ENCODE peak calls at places on chromosomes 5 and 9, in ten cellular contexts. One of them, this sample, is unnamed.
A peak's percentile ranks its signal among the peaks of the same experiment; 100 is the strongest.

GRCh38 chr5:140114341-140115185 is 654 bp downstream of the PURA start:
- DNase-seq in AG20443: peak; percentile 66
- DNase-seq in cardiac septum: peak; percentile 86
- DNase-seq in progenitor cell of endocrine pancreas: peak; percentile 46
- DNase-seq in lower leg skin: peak; percentile 94
- DNase-seq in effector memory CD4-positive, alpha-beta T cell: no peak
- DNase-seq in cardiac fibroblast: peak; percentile 69
- DNase-seq in stimulated activated CD4-positive, alpha-beta T cell treated with anti-CD3 and anti-CD28 coated beads, Interleukin-12 subunit alpha, Interleukin-12 subunit beta, amount 100 ng/mL, for 48 hours: peak; percentile 29
- DNase-seq in astrocyte of the spinal cord: peak; percentile 66
- DNase-seq in HCT116: no peak
- DNase-seq in this sample: peak; percentile 42

GRCh38 chr5:3599283-3600105 is 3.9 kb downstream of the IRX1 start:
- DNase-seq in AG20443: peak; percentile 63
- DNase-seq in cardiac septum: no peak
- DNase-seq in progenitor cell of endocrine pancreas: no peak
- DNase-seq in lower leg skin: peak; percentile 84
- DNase-seq in effector memory CD4-positive, alpha-beta T cell: no peak
- DNase-seq in cardiac fibroblast: no peak
- DNase-seq in stimulated activated CD4-positive, alpha-beta T cell treated with anti-CD3 and anti-CD28 coated beads, Interleukin-12 subunit alpha, Interleukin-12 subunit beta, amount 100 ng/mL, for 48 hours: no peak
- DNase-seq in astrocyte of the spinal cord: peak; percentile 47
- DNase-seq in HCT116: no peak
- DNase-seq in this sample: no peak

GRCh38 chr9:35406183-35406959 is 83.5 kb upstream of the RUSC2 start:
- DNase-seq in AG20443: no peak
- DNase-seq in cardiac septum: no peak
- DNase-seq in progenitor cell of endocrine pancreas: peak; percentile 29
- DNase-seq in lower leg skin: no peak
- DNase-seq in effector memory CD4-positive, alpha-beta T cell: no peak
- DNase-seq in cardiac fibroblast: no peak
- DNase-seq in stimulated activated CD4-positive, alpha-beta T cell treated with anti-CD3 and anti-CD28 coated beads, Interleukin-12 subunit alpha, Interleukin-12 subunit beta, amount 100 ng/mL, for 48 hours: peak; percentile 23
- DNase-seq in astrocyte of the spinal cord: no peak
- DNase-seq in HCT116: no peak
- DNase-seq in this sample: no peak

GRCh38 chr5:80068237-80068636 is 33.1 kb downstream of the THBS4 start:
- DNase-seq in AG20443: no peak
- DNase-seq in cardiac septum: no peak
- DNase-seq in progenitor cell of endocrine pancreas: no peak
- DNase-seq in lower leg skin: no peak
- DNase-seq in effector memory CD4-positive, alpha-beta T cell: no peak
- DNase-seq in cardiac fibroblast: no peak
- DNase-seq in stimulated activated CD4-positive, alpha-beta T cell treated with anti-CD3 and anti-CD28 coated beads, Interleukin-12 subunit alpha, Interleukin-12 subunit beta, amount 100 ng/mL, for 48 hours: no peak
- DNase-seq in astrocyte of the spinal cord: no peak
- DNase-seq in HCT116: no peak
- DNase-seq in this sample: no peak

GRCh38 chr5:112957970-112958773 is 18.4 kb upstream of the DCP2 start:
- DNase-seq in AG20443: peak; percentile 80
- DNase-seq in cardiac septum: no peak
- DNase-seq in progenitor cell of endocrine pancreas: no peak
- DNase-seq in lower leg skin: peak; percentile 89
- DNase-seq in effector memory CD4-positive, alpha-beta T cell: no peak
- DNase-seq in cardiac fibroblast: peak; percentile 97
- DNase-seq in stimulated activated CD4-positive, alpha-beta T cell treated with anti-CD3 and anti-CD28 coated beads, Interleukin-12 subunit alpha, Interleukin-12 subunit beta, amount 100 ng/mL, for 48 hours: no peak
- DNase-seq in astrocyte of the spinal cord: peak; percentile 98
- DNase-seq in HCT116: peak; percentile 51
- DNase-seq in this sample: no peak

GRCh38 chr5:146751781-146752401 is 126.7 kb downstream of the PPP2R2B start:
- DNase-seq in AG20443: no peak
- DNase-seq in cardiac septum: no peak
- DNase-seq in progenitor cell of endocrine pancreas: no peak
- DNase-seq in lower leg skin: no peak
- DNase-seq in effector memory CD4-positive, alpha-beta T cell: peak; percentile 42
- DNase-seq in cardiac fibroblast: no peak
- DNase-seq in stimulated activated CD4-positive, alpha-beta T cell treated with anti-CD3 and anti-CD28 coated beads, Interleukin-12 subunit alpha, Interleukin-12 subunit beta, amount 100 ng/mL, for 48 hours: peak; percentile 10
- DNase-seq in astrocyte of the spinal cord: no peak
- DNase-seq in HCT116: no peak
- DNase-seq in this sample: no peak

GRCh38 chr5:142584843-142585242 is 101.0 kb downstream of the FGF1 start:
- DNase-seq in AG20443: peak; percentile 51
- DNase-seq in cardiac septum: no peak
- DNase-seq in progenitor cell of endocrine pancreas: no peak
- DNase-seq in lower leg skin: no peak
- DNase-seq in effector memory CD4-positive, alpha-beta T cell: no peak
- DNase-seq in cardiac fibroblast: peak; percentile 38
- DNase-seq in stimulated activated CD4-positive, alpha-beta T cell treated with anti-CD3 and anti-CD28 coated beads, Interleukin-12 subunit alpha, Interleukin-12 subunit beta, amount 100 ng/mL, for 48 hours: no peak
- DNase-seq in astrocyte of the spinal cord: no peak
- DNase-seq in HCT116: no peak
- DNase-seq in this sample: no peak

GRCh38 chr9:18747590-18747989 is 273.6 kb downstream of the ADAMTSL1 start:
- DNase-seq in AG20443: peak; percentile 26
- DNase-seq in cardiac septum: no peak
- DNase-seq in progenitor cell of endocrine pancreas: no peak
- DNase-seq in lower leg skin: no peak
- DNase-seq in effector memory CD4-positive, alpha-beta T cell: no peak
- DNase-seq in cardiac fibroblast: no peak
- DNase-seq in stimulated activated CD4-positive, alpha-beta T cell treated with anti-CD3 and anti-CD28 coated beads, Interleukin-12 subunit alpha, Interleukin-12 subunit beta, amount 100 ng/mL, for 48 hours: no peak
- DNase-seq in astrocyte of the spinal cord: peak; percentile 16
- DNase-seq in HCT116: no peak
- DNase-seq in this sample: no peak

GRCh38 chr9:18492612-18493011 is 18.7 kb downstream of the ADAMTSL1 start:
- DNase-seq in AG20443: no peak
- DNase-seq in cardiac septum: no peak
- DNase-seq in progenitor cell of endocrine pancreas: no peak
- DNase-seq in lower leg skin: no peak
- DNase-seq in effector memory CD4-positive, alpha-beta T cell: no peak
- DNase-seq in cardiac fibroblast: peak; percentile 77
- DNase-seq in stimulated activated CD4-positive, alpha-beta T cell treated with anti-CD3 and anti-CD28 coated beads, Interleukin-12 subunit alpha, Interleukin-12 subunit beta, amount 100 ng/mL, for 48 hours: no peak
- DNase-seq in astrocyte of the spinal cord: peak; percentile 46
- DNase-seq in HCT116: no peak
- DNase-seq in this sample: no peak

GRCh38 chr5:17463653-17464052 is 34.4 kb upstream of the TAF11L2 start:
- DNase-seq in AG20443: no peak
- DNase-seq in cardiac septum: no peak
- DNase-seq in progenitor cell of endocrine pancreas: no peak
- DNase-seq in lower leg skin: no peak
- DNase-seq in effector memory CD4-positive, alpha-beta T cell: no peak
- DNase-seq in cardiac fibroblast: no peak
- DNase-seq in stimulated activated CD4-positive, alpha-beta T cell treated with anti-CD3 and anti-CD28 coated beads, Interleukin-12 subunit alpha, Interleukin-12 subunit beta, amount 100 ng/mL, for 48 hours: no peak
- DNase-seq in astrocyte of the spinal cord: no peak
- DNase-seq in HCT116: no peak
- DNase-seq in this sample: no peak

GRCh38 chr9:27442464-27442863 is 81.6 kb upstream of the IFNK start:
- DNase-seq in AG20443: no peak
- DNase-seq in cardiac septum: no peak
- DNase-seq in progenitor cell of endocrine pancreas: no peak
- DNase-seq in lower leg skin: no peak
- DNase-seq in effector memory CD4-positive, alpha-beta T cell: no peak
- DNase-seq in cardiac fibroblast: no peak
- DNase-seq in stimulated activated CD4-positive, alpha-beta T cell treated with anti-CD3 and anti-CD28 coated beads, Interleukin-12 subunit alpha, Interleukin-12 subunit beta, amount 100 ng/mL, for 48 hours: no peak
- DNase-seq in astrocyte of the spinal cord: no peak
- DNase-seq in HCT116: no peak
- DNase-seq in this sample: no peak

GRCh38 chr5:149519624-149520023 is 31.6 kb downstream of the CSNK1A1 start:
- DNase-seq in AG20443: no peak
- DNase-seq in cardiac septum: no peak
- DNase-seq in progenitor cell of endocrine pancreas: no peak
- DNase-seq in lower leg skin: no peak
- DNase-seq in effector memory CD4-positive, alpha-beta T cell: no peak
- DNase-seq in cardiac fibroblast: no peak
- DNase-seq in stimulated activated CD4-positive, alpha-beta T cell treated with anti-CD3 and anti-CD28 coated beads, Interleukin-12 subunit alpha, Interleukin-12 subunit beta, amount 100 ng/mL, for 48 hours: no peak
- DNase-seq in astrocyte of the spinal cord: no peak
- DNase-seq in HCT116: no peak
- DNase-seq in this sample: no peak

GRCh38 chr5:16880547-16880946 is 55.5 kb downstream of the MYO10 start:
- DNase-seq in AG20443: no peak
- DNase-seq in cardiac septum: no peak
- DNase-seq in progenitor cell of endocrine pancreas: no peak
- DNase-seq in lower leg skin: no peak
- DNase-seq in effector memory CD4-positive, alpha-beta T cell: no peak
- DNase-seq in cardiac fibroblast: no peak
- DNase-seq in stimulated activated CD4-positive, alpha-beta T cell treated with anti-CD3 and anti-CD28 coated beads, Interleukin-12 subunit alpha, Interleukin-12 subunit beta, amount 100 ng/mL, for 48 hours: no peak
- DNase-seq in astrocyte of the spinal cord: no peak
- DNase-seq in HCT116: no peak
- DNase-seq in this sample: no peak

GRCh38 chr9:131669234-131670172 is 70.4 kb downstream of the RAPGEF1 start:
- DNase-seq in AG20443: no peak
- DNase-seq in cardiac septum: no peak
- DNase-seq in progenitor cell of endocrine pancreas: no peak
- DNase-seq in lower leg skin: no peak
- DNase-seq in effector memory CD4-positive, alpha-beta T cell: no peak
- DNase-seq in cardiac fibroblast: no peak
- DNase-seq in stimulated activated CD4-positive, alpha-beta T cell treated with anti-CD3 and anti-CD28 coated beads, Interleukin-12 subunit alpha, Interleukin-12 subunit beta, amount 100 ng/mL, for 48 hours: no peak
- DNase-seq in astrocyte of the spinal cord: no peak
- DNase-seq in HCT116: no peak
- DNase-seq in this sample: no peak

GRCh38 chr9:79023134-79023577 is 548.6 kb upstream of the TLE4 start:
- DNase-seq in AG20443: peak; percentile 83
- DNase-seq in cardiac septum: no peak
- DNase-seq in progenitor cell of endocrine pancreas: no peak
- DNase-seq in lower leg skin: no peak
- DNase-seq in effector memory CD4-positive, alpha-beta T cell: no peak
- DNase-seq in cardiac fibroblast: peak; percentile 93
- DNase-seq in stimulated activated CD4-positive, alpha-beta T cell treated with anti-CD3 and anti-CD28 coated beads, Interleukin-12 subunit alpha, Interleukin-12 subunit beta, amount 100 ng/mL, for 48 hours: no peak
- DNase-seq in astrocyte of the spinal cord: peak; percentile 94
- DNase-seq in HCT116: peak; percentile 44
- DNase-seq in this sample: no peak

GRCh38 chr9:135622415-135623020 is 16.8 kb downstream of the GLT6D1 start:
- DNase-seq in AG20443: no peak
- DNase-seq in cardiac septum: no peak
- DNase-seq in progenitor cell of endocrine pancreas: no peak
- DNase-seq in lower leg skin: peak; percentile 79
- DNase-seq in effector memory CD4-positive, alpha-beta T cell: no peak
- DNase-seq in cardiac fibroblast: no peak
- DNase-seq in stimulated activated CD4-positive, alpha-beta T cell treated with anti-CD3 and anti-CD28 coated beads, Interleukin-12 subunit alpha, Interleukin-12 subunit beta, amount 100 ng/mL, for 48 hours: no peak
- DNase-seq in astrocyte of the spinal cord: no peak
- DNase-seq in HCT116: no peak
- DNase-seq in this sample: no peak

GRCh38 chr9:115400801-115401200 is 282.8 kb upstream of the TNC start:
- DNase-seq in AG20443: peak; percentile 88
- DNase-seq in cardiac septum: no peak
- DNase-seq in progenitor cell of endocrine pancreas: no peak
- DNase-seq in lower leg skin: no peak
- DNase-seq in effector memory CD4-positive, alpha-beta T cell: no peak
- DNase-seq in cardiac fibroblast: no peak
- DNase-seq in stimulated activated CD4-positive, alpha-beta T cell treated with anti-CD3 and anti-CD28 coated beads, Interleukin-12 subunit alpha, Interleukin-12 subunit beta, amount 100 ng/mL, for 48 hours: no peak
- DNase-seq in astrocyte of the spinal cord: peak; percentile 82
- DNase-seq in HCT116: no peak
- DNase-seq in this sample: no peak

GRCh38 chr5:31763399-31763798 is 124.5 kb downstream of the PDZD2 start:
- DNase-seq in AG20443: no peak
- DNase-seq in cardiac septum: no peak
- DNase-seq in progenitor cell of endocrine pancreas: no peak
- DNase-seq in lower leg skin: no peak
- DNase-seq in effector memory CD4-positive, alpha-beta T cell: no peak
- DNase-seq in cardiac fibroblast: no peak
- DNase-seq in stimulated activated CD4-positive, alpha-beta T cell treated with anti-CD3 and anti-CD28 coated beads, Interleukin-12 subunit alpha, Interleukin-12 subunit beta, amount 100 ng/mL, for 48 hours: no peak
- DNase-seq in astrocyte of the spinal cord: no peak
- DNase-seq in HCT116: no peak
- DNase-seq in this sample: no peak

GRCh38 chr5:170896779-170897178 is 35.0 kb downstream of the RANBP17 start:
- DNase-seq in AG20443: peak; percentile 21
- DNase-seq in cardiac septum: no peak
- DNase-seq in progenitor cell of endocrine pancreas: no peak
- DNase-seq in lower leg skin: no peak
- DNase-seq in effector memory CD4-positive, alpha-beta T cell: no peak
- DNase-seq in cardiac fibroblast: peak; percentile 74
- DNase-seq in stimulated activated CD4-positive, alpha-beta T cell treated with anti-CD3 and anti-CD28 coated beads, Interleukin-12 subunit alpha, Interleukin-12 subunit beta, amount 100 ng/mL, for 48 hours: no peak
- DNase-seq in astrocyte of the spinal cord: peak; percentile 25
- DNase-seq in HCT116: no peak
- DNase-seq in this sample: no peak

GRCh38 chr5:161850491-161850890 is 2.6 kb downstream of the GABRA1 start:
- DNase-seq in AG20443: no peak
- DNase-seq in cardiac septum: no peak
- DNase-seq in progenitor cell of endocrine pancreas: no peak
- DNase-seq in lower leg skin: no peak
- DNase-seq in effector memory CD4-positive, alpha-beta T cell: no peak
- DNase-seq in cardiac fibroblast: no peak
- DNase-seq in stimulated activated CD4-positive, alpha-beta T cell treated with anti-CD3 and anti-CD28 coated beads, Interleukin-12 subunit alpha, Interleukin-12 subunit beta, amount 100 ng/mL, for 48 hours: no peak
- DNase-seq in astrocyte of the spinal cord: no peak
- DNase-seq in HCT116: no peak
- DNase-seq in this sample: no peak

GRCh38 chr9:115015018-115015635 is 84.7 kb upstream of the TNFSF8 start:
- DNase-seq in AG20443: peak; percentile 54
- DNase-seq in cardiac septum: no peak
- DNase-seq in progenitor cell of endocrine pancreas: peak; percentile 15
- DNase-seq in lower leg skin: no peak
- DNase-seq in effector memory CD4-positive, alpha-beta T cell: no peak
- DNase-seq in cardiac fibroblast: peak; percentile 71
- DNase-seq in stimulated activated CD4-positive, alpha-beta T cell treated with anti-CD3 and anti-CD28 coated beads, Interleukin-12 subunit alpha, Interleukin-12 subunit beta, amount 100 ng/mL, for 48 hours: no peak
- DNase-seq in astrocyte of the spinal cord: peak; percentile 54
- DNase-seq in HCT116: peak; percentile 40
- DNase-seq in this sample: no peak

This sample was measured in stimulated activated naive B cell treated with anti-CD40 and anti-IgM and Interleukin-4, amounts not matched to agents 10 μg/mL and 1 μg/mL and 100 μg/mL, for 72 hours.